ENCODE peak calls at places on chromosome 6, in seven cellular contexts. Q is IMR-90, B is endothelial cell of umbilical vein, W is K562, D is H1, X is GM12878, I is HepG2. O is an unnamed sample.
A peak's percentile ranks its signal among the peaks of the same experiment; 100 is the strongest.

GRCh38 chr6:113301651-113302050 is 555.5 kb upstream of the MARCKS start:
- DNase-seq in B (no peak), D (no peak), Q (peak; percentile 68), X (no peak), I (no peak), W (no peak), O (no peak)

GRCh38 chr6:169897601-169898358 is 146.4 kb downstream of the ERMARD start:
- DNase-seq in D (no peak), X (no peak), I (no peak), B (no peak), Q (no peak), W (no peak), O (no peak)

GRCh38 chr6:16420715-16421461 is 182.5 kb downstream of the GMPR start:
- DNase-seq in W (no peak), I (no peak), B (no peak), D (no peak), Q (peak; percentile 83), X (peak; percentile 97), O (no peak)

GRCh38 chr6:32190054-32190945 is at the start of gene PBX2:
- DNase-seq in W (peak; percentile 93), X (peak; percentile 91), B (peak; percentile 93), Q (peak; percentile 89), D (peak; percentile 70), I (peak; percentile 87), O (peak; percentile 66)

GRCh38 chr6:170207586-170207985 is 83.3 kb downstream of the DLL1 start:
- DNase-seq in X (no peak), I (no peak), D (peak; percentile 30), Q (no peak), B (no peak), W (no peak), O (no peak)

GRCh38 chr6:154012852-154013251 is 26.2 kb upstream of the OPRM1 start:
- DNase-seq in X (no peak), I (no peak), W (no peak), Q (no peak), D (no peak), B (no peak), O (no peak)

GRCh38 chr6:13015379-13015681 is 298.8 kb downstream of the PHACTR1 start:
- DNase-seq in X (no peak), W (no peak), D (no peak), Q (no peak), B (no peak), I (no peak), O (no peak)

GRCh38 chr6:107235007-107235406 is 119.7 kb upstream of the BEND3 start:
- DNase-seq in I (peak; percentile 38), Q (no peak), D (no peak), B (no peak), W (no peak), X (no peak), O (no peak)

GRCh38 chr6:106128981-106129761 is 43.0 kb downstream of the PRDM1 start:
- DNase-seq in B (no peak), W (peak; percentile 32), I (no peak), Q (peak; percentile 84), D (no peak), X (no peak), O (no peak)

GRCh38 chr6:99467509-99468106 is 42.5 kb upstream of the PNISR start:
- DNase-seq in B (peak; percentile 28), D (no peak), I (peak; percentile 18), W (peak; percentile 44), Q (peak; percentile 32), X (no peak), O (no peak)

GRCh38 chr6:32984639-32985389 is 16.4 kb downstream of the BRD2 start:
- DNase-seq in X (no peak), B (peak; percentile 87), D (peak; percentile 92), Q (peak; percentile 79), W (peak; percentile 81), I (peak; percentile 84), O (peak; percentile 77)

GRCh38 chr6:4327841-4328240 is 192.5 kb upstream of the ECI2 start:
- DNase-seq in Q (no peak), B (no peak), D (no peak), I (no peak), X (no peak), W (no peak), O (no peak)

GRCh38 chr6:157652601-157653363 is 170.3 kb upstream of the SNX9 start:
- DNase-seq in D (no peak), W (no peak), B (no peak), X (no peak), Q (no peak), I (no peak), O (no peak)

GRCh38 chr6:163872335-163872734 is 457.8 kb downstream of the QKI start:
- DNase-seq in B (no peak), D (no peak), I (no peak), Q (peak; percentile 98), X (no peak), W (no peak), O (no peak)

GRCh38 chr6:71621918-71622519 is 264.3 kb upstream of the RIMS1 start:
- DNase-seq in I (peak; percentile 2), W (no peak), Q (peak; percentile 17), X (no peak), D (no peak), B (peak; percentile 28), O (peak; percentile 2)

GRCh38 chr6:29763491-29764289 is 40.5 kb downstream of the HLA-F start:
- DNase-seq in I (no peak), D (no peak), B (peak; percentile 95), W (no peak), X (no peak), Q (peak; percentile 68), O (no peak)

GRCh38 chr6:29793036-29793356 is 34.6 kb upstream of the HLA-G start:
- DNase-seq in I (no peak), X (no peak), W (no peak), B (no peak), D (no peak), Q (no peak), O (no peak)

GRCh38 chr6:119830494-119831295 is 481.1 kb upstream of the MAN1A1 start:
- DNase-seq in X (no peak), B (no peak), D (no peak), Q (no peak), I (no peak), W (no peak), O (no peak)

GRCh38 chr6:40693767-40694166 is 106.6 kb upstream of the LRFN2 start:
- DNase-seq in D (no peak), Q (no peak), B (no peak), I (no peak), X (no peak), W (no peak), O (no peak)

GRCh38 chr6:46129634-46130505 is at the start of gene ENPP4:
- DNase-seq in B (peak; percentile 98), W (peak; percentile 47), I (peak; percentile 15), D (peak; percentile 95), X (peak; percentile 100), Q (peak; percentile 23), O (peak; percentile 95)
- TF ChIP-seq POLR2A in B (no peak), W (no peak), I (no peak), D (peak; percentile 40), X (peak; percentile 80), Q (no peak), O (no peak)

DNA sequence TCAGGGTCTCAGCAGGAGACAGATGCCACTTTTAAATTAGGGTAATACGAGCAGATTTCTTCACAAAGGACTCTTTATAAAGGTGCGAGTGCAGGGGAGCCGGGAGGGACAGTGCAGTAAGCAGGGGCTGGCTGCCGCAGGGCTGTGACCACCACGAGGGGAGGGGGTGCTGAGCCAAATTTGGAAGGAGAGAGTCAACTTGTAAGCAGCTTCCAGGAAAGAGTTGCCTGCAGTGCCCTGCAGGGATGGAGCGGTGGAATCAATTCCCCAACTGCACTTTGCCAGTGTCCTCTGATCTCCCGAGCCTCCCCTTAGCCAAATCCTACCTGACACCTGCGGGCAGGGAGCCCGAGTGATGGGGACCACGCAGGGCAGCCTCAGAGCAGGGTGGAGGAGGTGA is 13.9 kb upstream of the CCDC167 start:
- DNase-seq in B (no peak), D (no peak), X (no peak), Q (no peak), W (no peak), I (no peak), O (no peak)
- H2AFZ ChIP-seq in B (no peak overlapping the region), D (peak overlapping the region; percentile 90), X (no peak overlapping the region), Q (no peak overlapping the region), W (no peak overlapping the region), I (no peak overlapping the region), O (no peak overlapping the region)

DNA sequence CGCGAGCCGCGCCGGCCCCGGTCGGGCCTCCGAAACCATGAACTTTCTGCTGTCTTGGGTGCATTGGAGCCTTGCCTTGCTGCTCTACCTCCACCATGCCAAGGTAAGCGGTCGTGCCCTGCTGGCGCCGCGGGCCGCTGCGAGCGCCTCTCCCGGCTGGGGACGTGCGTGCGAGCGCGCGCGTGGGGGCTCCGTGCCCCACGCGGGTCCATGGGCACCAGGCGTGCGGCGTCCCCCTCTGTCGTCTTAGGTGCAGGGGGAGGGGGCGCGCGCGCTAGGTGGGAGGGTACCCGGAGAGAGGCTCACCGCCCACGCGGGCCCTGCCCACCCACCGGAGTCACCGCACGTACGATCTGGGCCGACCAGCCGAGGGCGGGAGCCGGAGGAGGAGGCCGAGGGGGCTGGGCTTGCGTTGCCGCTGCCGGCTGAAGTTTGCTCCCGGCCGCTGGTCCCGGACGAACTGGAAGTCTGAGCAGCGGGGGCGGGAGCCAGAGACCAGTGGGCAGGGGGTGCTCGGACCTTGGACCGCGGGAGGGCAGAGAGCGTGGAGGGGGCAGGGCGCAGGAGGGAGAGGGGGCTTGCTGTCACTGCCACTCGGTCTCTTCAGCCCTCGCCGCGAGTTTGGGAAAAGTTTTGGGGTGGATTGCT is 1.3 kb downstream of the VEGFA start:
- DNase-seq in Q (peak; percentile 45), X (no peak), D (peak; percentile 66), B (peak; percentile 67), W (peak; percentile 77), I (peak; percentile 79), O (no peak)
- TF ChIP-seq POLR2A in Q (peak; percentile 45), X (peak; percentile 77), D (no peak), B (no peak), W (no peak), I (peak; percentile 80), O (no peak)

DNA sequence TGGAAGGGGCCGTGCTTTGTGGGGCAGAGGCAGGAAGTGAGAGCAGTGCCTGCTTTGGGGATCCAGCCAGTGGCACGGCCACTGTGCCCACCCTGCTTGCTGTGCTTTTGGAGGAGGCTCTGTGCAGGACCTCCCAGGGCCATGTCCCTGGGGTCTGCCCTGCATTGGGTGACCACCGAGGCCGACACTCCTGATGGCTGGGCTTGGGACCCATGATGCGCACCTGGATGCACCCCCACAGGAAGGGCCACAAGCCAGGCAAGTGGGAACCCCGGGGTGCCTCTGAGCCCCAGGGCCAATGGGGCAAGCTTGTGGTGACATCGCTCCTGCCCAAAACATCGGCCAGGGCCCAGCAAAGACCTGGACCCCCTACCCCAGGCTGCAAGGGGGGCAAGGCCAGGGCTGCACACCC is 738.6 kb upstream of the GJE1 start:
- DNase-seq in X (no peak), D (no peak), W (no peak), I (no peak), Q (no peak), B (no peak), O (no peak)
- H2AFZ ChIP-seq in X (no peak overlapping the region), D (no peak overlapping the region), W (no peak overlapping the region), I (no peak overlapping the region), Q (no peak overlapping the region), B (no peak overlapping the region), O (no peak overlapping the region)

GRCh38 chr6:39225946-39226437 is 3.3 kb downstream of the KCNK5 start:
- DNase-seq in X (peak; percentile 50), Q (no peak), B (no peak), W (peak; percentile 73), I (no peak), D (no peak), O (no peak)
- TF ChIP-seq POLR2A in X (no peak), Q (no peak), B (no peak), W (peak; percentile 52), I (no peak), D (no peak), O (no peak)